ENCODE peak calls at places on chromosomes 16 and 17, in nine cellular contexts. One of them, this sample, is unnamed.

GRCh38 chr17:79844869-79845600 is 5.8 kb upstream of the CBX4 start:
- DNase-seq in A549: peak; percentile 58
- DNase-seq in spleen: peak; percentile 90
- DNase-seq in breast epithelium: no peak
- DNase-seq in sigmoid colon: peak; percentile 75
- DNase-seq in Peyer's patch: peak; percentile 76
- DNase-seq in tibial nerve: no peak
- DNase-seq in vagina: no peak
- DNase-seq in upper lobe of left lung: peak; percentile 90
- DNase-seq in this sample: no peak

GRCh38 chr16:61435356-61435755 is 600.9 kb downstream of the CDH8 start:
- DNase-seq in upper lobe of left lung: no peak
- DNase-seq in breast epithelium: no peak
- DNase-seq in Peyer's patch: no peak
- DNase-seq in vagina: no peak
- DNase-seq in sigmoid colon: no peak
- DNase-seq in A549: no peak
- DNase-seq in spleen: no peak
- DNase-seq in tibial nerve: no peak
- DNase-seq in this sample: no peak

GRCh38 chr17:71237903-71238538 is 882.8 kb upstream of the SOX9 start:
- DNase-seq in tibial nerve: no peak
- DNase-seq in A549: peak; percentile 37
- DNase-seq in sigmoid colon: no peak
- DNase-seq in upper lobe of left lung: no peak
- DNase-seq in breast epithelium: no peak
- DNase-seq in Peyer's patch: no peak
- DNase-seq in vagina: no peak
- DNase-seq in spleen: no peak
- DNase-seq in this sample: no peak

GRCh38 chr16:84340305-84341040 is 27.9 kb upstream of the ATP2C2 start:
- DNase-seq in Peyer's patch: peak; percentile 72
- DNase-seq in spleen: no peak
- DNase-seq in tibial nerve: no peak
- DNase-seq in upper lobe of left lung: no peak
- DNase-seq in breast epithelium: peak; percentile 68
- DNase-seq in vagina: no peak
- DNase-seq in A549: peak; percentile 26
- DNase-seq in sigmoid colon: no peak
- DNase-seq in this sample: no peak

GRCh38 chr16:65119905-65120341 is 1.9 kb downstream of the CDH11 start:
- DNase-seq in vagina: no peak
- DNase-seq in tibial nerve: peak; percentile 39
- DNase-seq in upper lobe of left lung: no peak
- DNase-seq in A549: no peak
- DNase-seq in sigmoid colon: peak; percentile 66
- DNase-seq in Peyer's patch: no peak
- DNase-seq in spleen: no peak
- DNase-seq in breast epithelium: peak; percentile 26
- DNase-seq in this sample: peak; percentile 92

GRCh38 chr16:80974649-80975376 is 31.9 kb downstream of the CMC2 start:
- DNase-seq in A549: peak; percentile 20
- DNase-seq in breast epithelium: no peak
- DNase-seq in spleen: no peak
- DNase-seq in vagina: no peak
- DNase-seq in tibial nerve: no peak
- DNase-seq in upper lobe of left lung: no peak
- DNase-seq in sigmoid colon: no peak
- DNase-seq in Peyer's patch: no peak
- DNase-seq in this sample: no peak

GRCh38 chr17:48470388-48471034 is 40.5 kb upstream of the SKAP1 start:
- DNase-seq in tibial nerve: no peak
- DNase-seq in breast epithelium: no peak
- DNase-seq in A549: peak; percentile 28
- DNase-seq in spleen: no peak
- DNase-seq in Peyer's patch: no peak
- DNase-seq in vagina: no peak
- DNase-seq in sigmoid colon: no peak
- DNase-seq in upper lobe of left lung: no peak
- DNase-seq in this sample: no peak

GRCh38 chr17:74780443-74781238 is 4.5 kb upstream of the NAT9 start:
- DNase-seq in spleen: no peak
- DNase-seq in sigmoid colon: no peak
- DNase-seq in upper lobe of left lung: no peak
- DNase-seq in A549: peak; percentile 76
- DNase-seq in vagina: no peak
- DNase-seq in breast epithelium: no peak
- DNase-seq in tibial nerve: no peak
- DNase-seq in Peyer's patch: no peak
- DNase-seq in this sample: no peak

GRCh38 chr17:3913531-3914318 is 2.5 kb downstream of the P2RX1 start:
- DNase-seq in sigmoid colon: peak; percentile 88
- DNase-seq in vagina: no peak
- DNase-seq in tibial nerve: peak; percentile 80
- DNase-seq in A549: peak; percentile 77
- DNase-seq in breast epithelium: peak; percentile 41
- DNase-seq in Peyer's patch: peak; percentile 88
- DNase-seq in upper lobe of left lung: no peak
- DNase-seq in spleen: peak; percentile 96
- DNase-seq in this sample: no peak

GRCh38 chr17:17169396-17169795 is 36.7 kb downstream of the PLD6 start:
- DNase-seq in upper lobe of left lung: no peak
- DNase-seq in sigmoid colon: no peak
- DNase-seq in Peyer's patch: no peak
- DNase-seq in vagina: no peak
- DNase-seq in tibial nerve: no peak
- DNase-seq in A549: no peak
- DNase-seq in breast epithelium: no peak
- DNase-seq in spleen: no peak
- DNase-seq in this sample: no peak

GRCh38 chr16:11194913-11195312 is 61.1 kb downstream of the SOCS1 start:
- DNase-seq in vagina: no peak
- DNase-seq in A549: no peak
- DNase-seq in sigmoid colon: no peak
- DNase-seq in spleen: no peak
- DNase-seq in breast epithelium: no peak
- DNase-seq in tibial nerve: no peak
- DNase-seq in Peyer's patch: no peak
- DNase-seq in upper lobe of left lung: no peak
- DNase-seq in this sample: no peak

GRCh38 chr17:4381690-4382671 is 15.5 kb upstream of the UBE2G1 start:
- DNase-seq in sigmoid colon: no peak
- DNase-seq in vagina: no peak
- DNase-seq in breast epithelium: no peak
- DNase-seq in Peyer's patch: no peak
- DNase-seq in tibial nerve: no peak
- DNase-seq in spleen: peak; percentile 44
- DNase-seq in upper lobe of left lung: no peak
- DNase-seq in A549: no peak
- DNase-seq in this sample: no peak

GRCh38 chr17:65519471-65519870 is 42.0 kb downstream of the AXIN2 start:
- DNase-seq in sigmoid colon: no peak
- DNase-seq in Peyer's patch: no peak
- DNase-seq in spleen: peak; percentile 55
- DNase-seq in A549: no peak
- DNase-seq in vagina: no peak
- DNase-seq in breast epithelium: no peak
- DNase-seq in tibial nerve: no peak
- DNase-seq in upper lobe of left lung: no peak
- DNase-seq in this sample: no peak

GRCh38 chr16:86844691-86845090 is 266.3 kb downstream of the FOXL1 start:
- DNase-seq in upper lobe of left lung: peak; percentile 46
- DNase-seq in sigmoid colon: no peak
- DNase-seq in A549: no peak
- DNase-seq in breast epithelium: peak; percentile 40
- DNase-seq in spleen: peak; percentile 51
- DNase-seq in tibial nerve: no peak
- DNase-seq in Peyer's patch: no peak
- DNase-seq in vagina: no peak
- DNase-seq in this sample: no peak

GRCh38 chr16:31876955-31877828 is 3.6 kb downstream of the ZNF267 start:
- DNase-seq in A549: peak; percentile 46
- DNase-seq in Peyer's patch: no peak
- DNase-seq in vagina: no peak
- DNase-seq in tibial nerve: no peak
- DNase-seq in upper lobe of left lung: no peak
- DNase-seq in breast epithelium: no peak
- DNase-seq in spleen: no peak
- DNase-seq in sigmoid colon: no peak
- DNase-seq in this sample: no peak

GRCh38 chr16:12096828-12097522 is 120.4 kb downstream of the SNX29 start:
- DNase-seq in vagina: no peak
- DNase-seq in upper lobe of left lung: no peak
- DNase-seq in A549: no peak
- DNase-seq in Peyer's patch: no peak
- DNase-seq in spleen: peak; percentile 47
- DNase-seq in sigmoid colon: no peak
- DNase-seq in tibial nerve: no peak
- DNase-seq in breast epithelium: no peak
- DNase-seq in this sample: no peak

GRCh38 chr16:48623304-48624016 is 13.5 kb upstream of the N4BP1 start:
- DNase-seq in Peyer's patch: peak; percentile 92
- DNase-seq in upper lobe of left lung: peak; percentile 96
- DNase-seq in spleen: peak; percentile 96
- DNase-seq in tibial nerve: peak; percentile 70
- DNase-seq in vagina: peak; percentile 96
- DNase-seq in breast epithelium: peak; percentile 73
- DNase-seq in A549: peak; percentile 84
- DNase-seq in sigmoid colon: peak; percentile 88
- DNase-seq in this sample: peak; percentile 93
- TF ChIP-seq POLR2A in Peyer's patch: peak; percentile 8
- TF ChIP-seq POLR2A in upper lobe of left lung: no peak
- TF ChIP-seq POLR2A in spleen: no peak
- TF ChIP-seq POLR2A in tibial nerve: peak; percentile 24
- TF ChIP-seq POLR2A in vagina: no peak
- TF ChIP-seq POLR2A in breast epithelium: no peak
- TF ChIP-seq POLR2A in A549: no peak
- TF ChIP-seq POLR2A in sigmoid colon: no peak
- TF ChIP-seq POLR2A in this sample: no peak

GRCh38 chr16:1713933-1714332 is 7.9 kb downstream of the MAPK8IP3 start:
- DNase-seq in sigmoid colon: no peak
- DNase-seq in A549: no peak
- DNase-seq in Peyer's patch: no peak
- DNase-seq in spleen: peak; percentile 85
- DNase-seq in breast epithelium: no peak
- DNase-seq in tibial nerve: no peak
- DNase-seq in vagina: no peak
- DNase-seq in upper lobe of left lung: no peak
- DNase-seq in this sample: no peak
- H3K27ac ChIP-seq in sigmoid colon: no peak overlapping the region
- H3K27ac ChIP-seq in A549: no peak overlapping the region
- H3K27ac ChIP-seq in Peyer's patch: no peak overlapping the region
- H3K27ac ChIP-seq in spleen: peak overlapping the region; percentile 79
- H3K27ac ChIP-seq in breast epithelium: no peak overlapping the region
- H3K27ac ChIP-seq in tibial nerve: no peak overlapping the region
- H3K27ac ChIP-seq in vagina: no peak overlapping the region
- H3K27ac ChIP-seq in upper lobe of left lung: no peak overlapping the region
- H3K27ac ChIP-seq in this sample: no peak overlapping the region

GRCh38 chr16:26727801-26728200 is 338.9 kb upstream of the C16orf82 start:
- DNase-seq in upper lobe of left lung: no peak
- DNase-seq in A549: no peak
- DNase-seq in breast epithelium: no peak
- DNase-seq in spleen: no peak
- DNase-seq in sigmoid colon: no peak
- DNase-seq in vagina: no peak
- DNase-seq in Peyer's patch: no peak
- DNase-seq in tibial nerve: no peak
- DNase-seq in this sample: no peak
- TF ChIP-seq POLR2A in upper lobe of left lung: no peak
- TF ChIP-seq POLR2A in A549: no peak
- TF ChIP-seq POLR2A in breast epithelium: no peak
- TF ChIP-seq POLR2A in spleen: no peak
- TF ChIP-seq POLR2A in sigmoid colon: no peak
- TF ChIP-seq POLR2A in vagina: no peak
- TF ChIP-seq POLR2A in Peyer's patch: no peak
- TF ChIP-seq POLR2A in tibial nerve: no peak
- TF ChIP-seq POLR2A in this sample: no peak

GRCh38 chr16:4981473-4981872 is 23.3 kb downstream of the SEC14L5 start:
- DNase-seq in Peyer's patch: peak; percentile 20
- DNase-seq in spleen: no peak
- DNase-seq in upper lobe of left lung: no peak
- DNase-seq in breast epithelium: no peak
- DNase-seq in vagina: no peak
- DNase-seq in sigmoid colon: no peak
- DNase-seq in A549: no peak
- DNase-seq in tibial nerve: no peak
- DNase-seq in this sample: no peak

GRCh38 chr16:4980691-4981090 is 22.6 kb downstream of the SEC14L5 start:
- DNase-seq in Peyer's patch: no peak
- DNase-seq in sigmoid colon: no peak
- DNase-seq in upper lobe of left lung: no peak
- DNase-seq in breast epithelium: no peak
- DNase-seq in A549: no peak
- DNase-seq in vagina: no peak
- DNase-seq in spleen: peak; percentile 17
- DNase-seq in tibial nerve: no peak
- DNase-seq in this sample: no peak

GRCh38 chr16:4979164-4979563 is 21.0 kb downstream of the SEC14L5 start:
- DNase-seq in upper lobe of left lung: no peak
- DNase-seq in sigmoid colon: no peak
- DNase-seq in breast epithelium: no peak
- DNase-seq in spleen: no peak
- DNase-seq in vagina: no peak
- DNase-seq in A549: no peak
- DNase-seq in tibial nerve: no peak
- DNase-seq in Peyer's patch: no peak
- DNase-seq in this sample: no peak

GRCh38 chr16:4982056-4982867 is 24.1 kb downstream of the SEC14L5 start:
- DNase-seq in Peyer's patch: peak; percentile 26
- DNase-seq in spleen: peak; percentile 22
- DNase-seq in tibial nerve: no peak
- DNase-seq in A549: no peak
- DNase-seq in breast epithelium: no peak
- DNase-seq in upper lobe of left lung: no peak
- DNase-seq in sigmoid colon: no peak
- DNase-seq in vagina: no peak
- DNase-seq in this sample: no peak

GRCh38 chr16:4979736-4980660 is 21.9 kb downstream of the SEC14L5 start:
- DNase-seq in Peyer's patch: peak; percentile 37
- DNase-seq in tibial nerve: no peak
- DNase-seq in vagina: no peak
- DNase-seq in breast epithelium: no peak
- DNase-seq in A549: no peak
- DNase-seq in spleen: peak; percentile 36
- DNase-seq in sigmoid colon: no peak
- DNase-seq in upper lobe of left lung: no peak
- DNase-seq in this sample: no peak
- H3K27ac ChIP-seq in Peyer's patch: no peak overlapping the region
- H3K27ac ChIP-seq in tibial nerve: peak overlapping the region; percentile 75
- H3K27ac ChIP-seq in vagina: no peak overlapping the region
- H3K27ac ChIP-seq in breast epithelium: no peak overlapping the region
- H3K27ac ChIP-seq in A549: no peak overlapping the region
- H3K27ac ChIP-seq in spleen: no peak overlapping the region
- H3K27ac ChIP-seq in sigmoid colon: no peak overlapping the region
- H3K27ac ChIP-seq in upper lobe of left lung: no peak overlapping the region
- H3K27ac ChIP-seq in this sample: no peak overlapping the region

This sample was measured in esophagus muscularis mucosa.